ENCODE peak calls at places on chromosomes 11 and 22, in four cellular contexts. L, P, G and H are unnamed samples.

GRCh38 chr11:73331138-73331916 is 23.3 kb downstream of the ARHGEF17 start:
- DNase-seq in L (no peak), P (no peak), G (peak; percentile 85), H (peak; percentile 97)

GRCh38 chr11:131688056-131688693 is 317.8 kb downstream of the NTM start:
- DNase-seq in L (no peak), P (no peak), G (peak; percentile 66), H (no peak)

GRCh38 chr11:43542734-43543133 is 137.8 kb upstream of the HSD17B12 start:
- DNase-seq in L (no peak), P (no peak), G (peak; percentile 13), H (no peak)

GRCh38 chr11:1563149-1563638 is 8.9 kb downstream of the DUSP8 start:
- DNase-seq in L (no peak), P (no peak), G (no peak), H (no peak)

GRCh38 chr11:128739589-128739988 is 45.7 kb downstream of the FLI1 start:
- DNase-seq in L (no peak), P (no peak), G (no peak), H (no peak)

GRCh38 chr22:38435010-38435409 is 20.0 kb downstream of the KCNJ4 start:
- DNase-seq in L (no peak), P (no peak), G (no peak), H (no peak)

GRCh38 chr11:129861702-129862107 is 33.7 kb downstream of the NFRKB start:
- DNase-seq in L (no peak), P (peak; percentile 88), G (peak; percentile 96), H (peak; percentile 99)

GRCh38 chr11:65113361-65113756 is 1.7 kb downstream of the TM7SF2 start:
- DNase-seq in L (no peak), P (no peak), G (no peak), H (no peak)

GRCh38 chr11:2077061-2077802 is 62.0 kb downstream of the IGF2 start:
- DNase-seq in L (no peak), P (peak; percentile 32), G (peak; percentile 61), H (no peak)

GRCh38 chr11:36018967-36019596 is 75.2 kb downstream of the LDLRAD3 start:
- DNase-seq in L (no peak), P (no peak), G (no peak), H (no peak)

GRCh38 chr22:41915035-41915782 is at the start of gene SHISA8:
- DNase-seq in L (peak; percentile 20), P (no peak), G (peak; percentile 48), H (peak; percentile 62)

GRCh38 chr22:28563636-28564035 is 116.0 kb downstream of the TTC28 start:
- DNase-seq in L (no peak), P (no peak), G (no peak), H (no peak)

GRCh38 chr11:92216789-92217188 is 7.8 kb upstream of the FAT3 start:
- DNase-seq in L (no peak), P (no peak), G (no peak), H (no peak)

GRCh38 chr11:92206441-92206840 is 18.2 kb upstream of the FAT3 start:
- DNase-seq in L (no peak), P (no peak), G (no peak), H (no peak)

GRCh38 chr11:92212530-92212929 is 12.1 kb upstream of the FAT3 start:
- DNase-seq in L (no peak), P (no peak), G (no peak), H (no peak)

GRCh38 chr11:92211576-92212167 is 12.9 kb upstream of the FAT3 start:
- DNase-seq in L (no peak), P (no peak), G (peak; percentile 46), H (peak; percentile 82)
- TF ChIP-seq CTCF in L (no peak), P (peak; percentile 61), G (peak; percentile 49), H (peak; percentile 85)

GRCh38 chr11:59778122-59778521 is 22.9 kb downstream of the STX3 start:
- DNase-seq in L (no peak), P (no peak), G (no peak), H (peak; percentile 67)

GRCh38 chr11:59782080-59782479 is 26.9 kb downstream of the STX3 start:
- DNase-seq in L (no peak), P (no peak), G (no peak), H (no peak)

GRCh38 chr11:59777104-59777503 is 21.9 kb downstream of the STX3 start:
- DNase-seq in L (no peak), P (no peak), G (no peak), H (no peak)

GRCh38 chr11:59776210-59777066 is 21.3 kb downstream of the STX3 start:
- DNase-seq in L (no peak), P (peak; percentile 96), G (peak; percentile 79), H (peak; percentile 68)

GRCh38 chr11:59779487-59779886 is 24.3 kb downstream of the STX3 start:
- DNase-seq in L (no peak), P (no peak), G (no peak), H (no peak)
- TF ChIP-seq CTCF in L (no peak), P (no peak), G (no peak), H (no peak)

DNA sequence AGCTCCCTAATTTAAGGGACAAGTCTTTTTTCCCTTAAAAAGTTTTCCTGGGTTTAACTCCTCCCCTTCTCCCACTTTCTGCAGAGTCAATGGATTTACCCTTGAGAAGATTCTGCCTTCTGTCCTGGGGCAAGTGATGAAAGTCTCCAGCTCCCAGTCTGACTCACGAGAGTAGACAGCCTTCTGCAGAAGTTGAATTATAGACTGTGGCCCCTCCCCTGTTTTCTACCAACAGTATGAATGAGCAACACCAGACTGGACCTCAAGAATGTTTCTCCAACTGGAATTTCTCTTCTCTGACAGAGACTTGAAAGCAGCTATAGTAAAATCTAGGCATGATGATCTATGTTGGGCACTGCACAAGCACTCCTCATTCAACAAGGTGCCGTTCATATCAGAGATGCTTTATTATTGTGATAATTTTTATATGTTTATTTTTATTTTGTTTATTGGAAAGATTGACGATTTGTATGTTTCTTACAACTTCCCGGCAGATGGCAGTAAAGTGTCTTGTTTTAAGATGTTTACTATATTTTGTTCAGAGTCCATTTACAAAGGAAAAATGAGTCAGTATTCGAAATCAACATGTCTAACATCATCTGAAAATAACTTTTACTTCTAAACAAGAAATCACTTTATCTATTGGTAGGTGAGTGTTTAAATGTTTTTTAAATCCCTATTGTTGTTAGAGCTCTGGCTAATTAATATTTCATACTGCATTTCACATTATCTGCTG is 56.6 kb downstream of the LMO2 start:
- DNase-seq in L (peak; percentile 16), P (peak; percentile 63), G (peak; percentile 71), H (no peak)
- TF ChIP-seq CTCF in L (no peak), P (peak; percentile 38), G (peak; percentile 41), H (peak; percentile 23)

DNA sequence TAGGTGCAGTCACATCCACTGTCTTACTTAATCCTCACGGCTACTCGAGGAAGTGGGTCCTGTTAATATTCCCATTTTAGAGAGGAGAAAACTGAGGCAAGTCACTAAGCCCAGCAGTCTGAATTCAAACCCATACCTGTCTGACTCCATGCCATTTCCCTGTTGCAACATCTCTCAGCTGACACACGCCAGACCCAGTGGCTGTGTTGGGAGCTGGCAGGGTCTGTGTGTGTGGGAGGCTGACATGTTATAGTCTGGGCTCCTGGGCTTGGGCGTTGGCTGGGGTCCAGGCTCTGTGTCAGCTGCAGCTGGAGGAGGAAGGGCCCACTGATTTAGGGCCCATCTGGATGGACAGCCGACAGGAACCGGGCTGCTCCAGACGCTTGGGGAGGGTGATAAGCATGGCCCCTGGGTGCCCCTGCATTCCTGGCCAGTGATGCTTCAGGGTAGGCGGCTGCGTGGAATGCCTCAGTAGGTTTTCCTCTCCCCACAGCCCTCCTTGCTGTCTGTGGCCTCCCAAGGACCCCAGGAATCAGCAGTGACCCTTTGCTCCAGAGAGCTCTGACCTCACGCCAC is 562.5 kb downstream of the MN1 start:
- DNase-seq in L (no peak), P (peak; percentile 56), G (peak; percentile 99), H (peak; percentile 81)
- TF ChIP-seq CTCF in L (no peak), P (no peak), G (no peak), H (no peak)